ENCODE peak calls at places on chromosomes 2 and 18, in five cellular contexts. B is gastrocnemius medialis, K is fibroblast of pulmonary artery, E is hepatocyte, G is HAP-1. T is an unnamed sample.

GRCh38 chr2:31189141-31189540 is 28.2 kb downstream of the CAPN14 start:
- DNase-seq in B (no peak), K (no peak), E (no peak), G (no peak), T (no peak)

GRCh38 chr2:174697267-174697666 is 67.0 kb downstream of the CHRNA1 start:
- DNase-seq in B (no peak), K (peak), E (peak), G (peak), T (peak)

GRCh38 chr2:108485253-108485652 is 36.2 kb downstream of the GCC2 start:
- DNase-seq in B (no peak), K (no peak), E (no peak), G (no peak), T (no peak)

GRCh38 chr2:54697934-54698333 is 25.5 kb upstream of the EML6 start:
- DNase-seq in B (no peak), K (no peak), E (no peak), G (no peak), T (no peak)

GRCh38 chr2:1472350-1472749 is 59.1 kb downstream of the TPO start:
- DNase-seq in B (no peak), K (no peak), E (no peak), G (no peak), T (no peak)

GRCh38 chr2:47007221-47007825 is 91.7 kb upstream of the MCFD2 start:
- DNase-seq in B (no peak), K (no peak), E (no peak), G (no peak), T (no peak)

GRCh38 chr2:188610827-188611226 is 319.2 kb downstream of the GULP1 start:
- DNase-seq in B (no peak), K (no peak), E (peak), G (no peak), T (peak)

GRCh38 chr2:30886101-30886500 is 78.9 kb upstream of the CAPN13 start:
- DNase-seq in B (no peak), K (no peak), E (no peak), G (no peak), T (no peak)

GRCh38 chr2:61549546-61549945 is 11.4 kb upstream of the XPO1 start:
- DNase-seq in B (no peak), K (no peak), E (no peak), G (no peak), T (no peak)

GRCh38 chr2:211144078-211144477 is 587.7 kb downstream of the CPS1 start:
- DNase-seq in B (no peak), K (peak), E (no peak), G (no peak), T (peak)

GRCh38 chr2:150479075-150479915 is 8.2 kb downstream of the RND3 start:
- DNase-seq in B (no peak), K (no peak), E (no peak), G (no peak), T (peak)

GRCh38 chr2:182668671-182669070 is 47.4 kb upstream of the DNAJC10 start:
- DNase-seq in B (no peak), K (peak), E (peak), G (no peak), T (no peak)

GRCh38 chr2:51795248-51795888 is 763.4 kb upstream of the NRXN1 start:
- DNase-seq in B (no peak), K (no peak), E (peak), G (peak), T (no peak)

GRCh38 chr2:58107803-58108710 is 61.5 kb downstream of the VRK2 start:
- DNase-seq in B (no peak), K (peak), E (peak), G (no peak), T (peak)

GRCh38 chr18:48167901-48168300 is 237.4 kb upstream of the SMAD2 start:
- DNase-seq in B (no peak), K (no peak), E (peak), G (no peak), T (no peak)

GRCh38 chr2:144015655-144016245 is 504.2 kb downstream of the ZEB2 start:
- DNase-seq in B (no peak), K (peak), E (no peak), G (no peak), T (peak)

GRCh38 chr2:42364653-42365052 is 3.6 kb upstream of the COX7A2L start:
- DNase-seq in B (no peak), K (no peak), E (no peak), G (no peak), T (no peak)

GRCh38 chr2:149018971-149019370 is 19.5 kb upstream of the LYPD6B start:
- DNase-seq in B (no peak), K (no peak), E (no peak), G (no peak), T (no peak)

GRCh38 chr2:31125918-31126695 is 12.1 kb downstream of the GALNT14 start:
- DNase-seq in B (no peak), K (no peak), E (no peak), G (no peak), T (no peak)

GRCh38 chr2:96882906-96883305 is 13.0 kb upstream of the SEMA4C start:
- DNase-seq in B (no peak), K (no peak), E (no peak), G (no peak), T (no peak)

GRCh38 chr2:209463226-209463625 is 39.4 kb downstream of the MAP2 start:
- DNase-seq in B (no peak), K (no peak), E (no peak), G (no peak), T (no peak)

GRCh38 chr2:26568076-26568890 is 72.9 kb downstream of the CIB4 start:
- DNase-seq in B (no peak), K (no peak), E (no peak), G (peak), T (no peak)

GRCh38 chr18:78246041-78246440 is 733.6 kb upstream of the SALL3 start:
- DNase-seq in B (no peak), K (no peak), E (no peak), G (no peak), T (no peak)

GRCh38 chr2:43356774-43357173 is 130.4 kb upstream of the ZFP36L2 start:
- DNase-seq in B (no peak), K (peak), E (no peak), G (no peak), T (peak)

GRCh38 chr18:60826346-60826745 is 453.8 kb upstream of the MC4R start:
- DNase-seq in B (no peak), K (no peak), E (no peak), G (no peak), T (no peak)

GRCh38 chr2:223460774-223461211 is 141.4 kb downstream of the SCG2 start:
- DNase-seq in B (no peak), K (peak), E (no peak), G (no peak), T (peak)

GRCh38 chr2:8511868-8512612 is 169.8 kb upstream of the ID2 start:
- DNase-seq in B (no peak), K (peak), E (no peak), G (no peak), T (peak)

GRCh38 chr2:16069933-16070647 is 129.7 kb downstream of the MYCN start:
- DNase-seq in B (no peak), K (no peak), E (peak), G (peak), T (no peak)

GRCh38 chr18:9539283-9539682 is 64.0 kb downstream of the RALBP1 start:
- DNase-seq in B (no peak), K (peak), E (no peak), G (no peak), T (peak)

GRCh38 chr2:55887351-55887750 is 36.2 kb downstream of the EFEMP1 start:
- DNase-seq in B (no peak), K (peak), E (no peak), G (no peak), T (peak)

GRCh38 chr2:186641807-186642321 is 52.0 kb upstream of the FAM171B start:
- DNase-seq in B (peak), K (peak), E (peak), G (peak), T (peak)

GRCh38 chr2:119476301-119477117 is 44.9 kb downstream of the TMEM37 start:
- DNase-seq in B (peak), K (peak), E (peak), G (peak), T (peak)
- H3K4me3 ChIP-seq in B (no peak), K (no peak), E (no peak), G (no peak), T (no peak)

GRCh38 chr2:36477315-36477714 is 120.7 kb downstream of the FEZ2 start:
- DNase-seq in B (no peak), K (no peak), E (no peak), G (no peak), T (no peak)
- H3K4me3 ChIP-seq in B (no peak), K (no peak), E (no peak), G (no peak), T (no peak)

DNA sequence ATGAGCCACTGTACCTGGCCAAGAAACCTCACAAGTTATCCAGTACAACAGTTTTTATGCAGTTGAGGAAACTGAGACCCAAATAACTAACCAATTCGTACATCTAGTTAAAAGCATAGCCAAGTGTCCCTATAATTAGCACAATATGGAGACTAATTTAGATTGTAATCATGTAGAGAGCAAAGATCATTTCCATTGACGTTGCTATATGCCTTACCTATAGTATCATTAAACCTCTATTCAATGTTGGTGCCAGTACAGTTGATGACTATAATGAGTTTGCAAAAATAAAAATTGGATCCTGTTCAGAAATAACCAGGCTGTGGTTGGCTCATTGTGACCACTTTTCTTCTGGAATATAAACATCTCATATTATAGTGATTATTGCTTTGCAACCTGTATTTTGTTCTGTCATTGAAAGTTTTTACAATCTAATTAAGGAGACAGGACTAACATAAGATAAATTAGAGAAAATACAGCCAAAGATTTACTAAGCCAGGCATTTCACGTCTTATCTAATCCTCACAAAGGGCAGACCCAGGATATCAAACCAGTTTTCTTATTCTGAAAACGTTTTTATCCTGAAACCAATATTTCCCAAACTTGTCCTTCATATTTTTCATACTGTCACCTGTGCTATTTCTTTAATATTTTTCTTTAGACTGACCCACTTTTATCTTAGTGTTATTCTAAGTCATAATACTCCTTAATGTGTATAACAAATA is 130.0 kb upstream of the STON1 start:
- DNase-seq in B (no peak), K (no peak), E (no peak), G (no peak), T (no peak)
- H3K4me3 ChIP-seq in B (no peak), K (no peak), E (no peak), G (no peak), T (no peak)

GRCh38 chr2:231666171-231667095 is 41.9 kb upstream of the PTMA start:
- DNase-seq in B (peak), K (peak), E (peak), G (peak), T (peak)

GRCh38 chr2:231667096-231667427 is 41.3 kb upstream of the PTMA start:
- DNase-seq in B (no peak), K (no peak), E (no peak), G (no peak), T (no peak)

GRCh38 chr2:231664727-231665126 is 43.6 kb upstream of the PTMA start:
- DNase-seq in B (no peak), K (no peak), E (no peak), G (no peak), T (no peak)

GRCh38 chr2:231663458-231664290 is 44.7 kb upstream of the PTMA start:
- DNase-seq in B (no peak), K (no peak), E (no peak), G (no peak), T (no peak)

DNA sequence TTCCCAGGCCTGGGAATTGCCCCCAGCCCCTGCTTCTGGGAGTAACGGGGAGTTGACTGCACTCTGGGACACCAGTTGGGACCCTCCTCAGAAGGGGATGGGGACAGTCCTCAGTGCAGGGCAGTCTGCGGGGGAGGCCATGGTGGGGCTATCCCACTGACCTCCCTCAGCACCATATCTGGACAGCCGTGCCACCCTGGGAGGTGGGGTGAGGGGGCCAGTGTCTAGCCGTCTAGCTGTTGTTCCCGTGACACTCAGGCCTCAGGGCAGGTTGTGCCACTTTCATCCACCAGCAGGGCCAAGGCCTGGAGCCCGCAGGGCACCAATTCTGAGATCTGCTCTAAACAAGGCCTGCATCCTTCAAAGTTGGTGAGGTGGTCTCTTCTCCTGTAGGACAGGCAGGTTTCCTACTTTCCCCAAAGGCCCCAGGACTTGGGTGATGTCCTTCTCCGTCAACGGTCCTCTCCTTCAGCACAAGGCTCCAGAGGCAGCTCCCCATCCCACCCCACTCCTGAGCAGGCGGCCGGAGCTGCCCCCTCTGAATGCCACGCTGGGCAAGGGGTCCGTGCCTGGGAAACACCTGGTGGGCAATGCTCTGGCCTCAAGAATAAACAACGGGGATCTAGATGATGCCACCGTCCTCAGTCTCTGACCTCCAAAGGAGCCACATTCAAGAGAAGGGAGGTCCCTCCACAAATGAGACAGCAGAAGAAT is 43.0 kb upstream of the PTMA start:
- DNase-seq in B (no peak), K (no peak), E (no peak), G (no peak), T (no peak)
- H3K4me3 ChIP-seq in B (peak), K (no peak), E (no peak), G (no peak), T (no peak)

DNA sequence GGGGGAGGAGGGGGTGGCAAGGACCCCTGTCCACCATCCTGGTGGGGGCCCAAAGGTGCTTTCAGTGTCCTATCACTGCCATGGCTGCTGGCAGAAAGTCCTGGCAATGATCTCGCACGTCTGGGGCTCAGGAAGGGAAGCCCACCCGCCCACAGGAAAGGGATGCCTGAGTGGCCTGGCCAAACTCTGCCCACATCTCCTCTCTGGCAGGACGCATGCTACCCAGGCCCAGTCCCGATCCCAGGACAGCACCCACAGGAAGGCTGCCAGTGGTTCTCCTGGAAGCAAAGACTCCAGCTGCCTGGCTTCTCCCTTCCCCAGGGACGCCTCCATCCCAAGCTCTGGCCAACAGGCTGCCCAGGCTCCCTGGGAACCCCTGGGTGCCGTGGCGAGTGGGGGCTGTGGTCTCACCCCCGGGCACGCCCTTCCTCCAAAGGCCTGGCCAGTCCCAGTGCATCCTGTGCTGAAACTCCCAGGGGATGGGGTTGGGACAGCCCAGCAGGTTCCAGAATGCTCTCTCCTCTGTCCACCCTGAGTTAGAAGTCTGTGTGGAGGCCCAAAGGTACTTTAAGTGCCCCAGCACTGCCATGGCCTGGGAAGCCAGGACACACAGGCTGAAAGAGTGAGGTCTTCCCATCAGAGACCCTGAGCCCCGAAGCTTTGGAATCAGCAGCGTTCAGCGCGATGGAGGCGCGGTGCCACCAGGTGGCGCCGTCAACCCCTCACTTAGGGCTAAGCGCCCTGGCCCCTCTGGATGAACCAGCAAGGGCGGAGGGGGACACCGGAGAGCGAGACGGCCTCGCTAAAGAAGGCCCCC is 29.8 kb upstream of the TAF1B start:
- DNase-seq in B (peak), K (peak), E (peak), G (peak), T (peak)
- H3K4me3 ChIP-seq in B (peak), K (peak), E (no peak), G (no peak), T (peak)

GRCh38 chr2:105196651-105197050 is 44.9 kb upstream of the GPR45 start:
- DNase-seq in B (no peak), K (no peak), E (no peak), G (no peak), T (no peak)
- H3K4me3 ChIP-seq in B (no peak), K (no peak), E (no peak), G (no peak), T (no peak)

GRCh38 chr18:76476665-76477561 is 18.1 kb downstream of the ZNF516 start:
- DNase-seq in B (no peak), K (peak), E (peak), G (no peak), T (peak)
- H3K4me3 ChIP-seq in B (peak), K (peak), E (no peak), G (peak), T (peak)